ENCODE peak calls at places on chromosomes 11 and 22, in six cellular contexts. R is A549; T is left ventricle myocardium inferior; Z is Panc1; N is neural progenitor cell; M is CD4-positive, alpha-beta T cell. W is an unnamed sample.

GRCh38 chr22:48490513-48491411 is 1336.9 kb downstream of the BRD1 start:
- DNase-seq in R (peak), T (no peak), M (no peak), N (peak), Z (no peak), W (no peak)

GRCh38 chr11:127247261-127247660 is 246.7 kb upstream of the KIRREL3 start:
- DNase-seq in N (peak), T (no peak), M (no peak), R (no peak), Z (no peak), W (no peak)

GRCh38 chr22:36329217-36330078 is 58.3 kb downstream of the MYH9 start:
- DNase-seq in Z (no peak), M (peak), N (peak), R (peak), T (peak), W (peak)

GRCh38 chr22:38416621-38417251 is 38.3 kb downstream of the KCNJ4 start:
- DNase-seq in Z (no peak), M (no peak), R (no peak), T (no peak), N (no peak), W (no peak)

GRCh38 chr11:3905080-3905953 is 49.9 kb downstream of the STIM1 start:
- DNase-seq in T (no peak), N (peak), Z (no peak), R (peak), M (peak), W (peak)

GRCh38 chr22:25602924-25603323 is 38.4 kb downstream of the GRK3 start:
- DNase-seq in R (no peak), T (no peak), Z (no peak), N (no peak), M (no peak), W (no peak)

GRCh38 chr11:128294001-128294684 is 293.2 kb downstream of the ETS1 start:
- DNase-seq in T (no peak), M (no peak), Z (no peak), N (no peak), R (no peak), W (no peak)

GRCh38 chr11:78214331-78215194 is 25.8 kb downstream of the USP35 start:
- DNase-seq in R (no peak), Z (no peak), T (peak), M (no peak), N (no peak), W (no peak)

GRCh38 chr22:46651316-46651715 is 31.1 kb downstream of the GRAMD4 start:
- DNase-seq in M (no peak), R (no peak), Z (no peak), T (no peak), N (no peak), W (no peak)

GRCh38 chr11:125429174-125429707 is 66.8 kb downstream of the FEZ1 start:
- DNase-seq in Z (no peak), N (peak), R (peak), M (no peak), T (peak), W (no peak)

GRCh38 chr11:33344611-33345010 is 87.4 kb downstream of the HIPK3 start:
- DNase-seq in T (no peak), M (no peak), Z (no peak), R (peak), N (no peak), W (no peak)

GRCh38 chr11:69654660-69655478 is 13.9 kb downstream of the CCND1 start:
- DNase-seq in M (no peak), R (peak), Z (no peak), T (no peak), N (no peak), W (no peak)

GRCh38 chr11:12180257-12181205 is 70.1 kb downstream of the MICAL2 start:
- DNase-seq in T (no peak), M (no peak), Z (no peak), N (no peak), R (no peak), W (no peak)

GRCh38 chr11:68932358-68932757 is 28.7 kb downstream of the IGHMBP2 start:
- DNase-seq in R (no peak), Z (no peak), M (no peak), T (no peak), N (no peak), W (no peak)

GRCh38 chr11:58905141-58905715 is 34.1 kb upstream of the GLYATL1 start:
- DNase-seq in M (no peak), N (peak), R (no peak), Z (no peak), T (peak), W (no peak)

GRCh38 chr11:16052750-16053149 is 303.6 kb downstream of the SOX6 start:
- DNase-seq in N (no peak), R (no peak), Z (no peak), M (no peak), T (no peak), W (no peak)

GRCh38 chr22:22662095-22662494 is 17.7 kb downstream of the GGTLC2 start:
- DNase-seq in T (no peak), N (no peak), Z (no peak), R (no peak), M (no peak), W (no peak)

GRCh38 chr11:124465368-124465767 is 19.9 kb upstream of the OR8B8 start:
- DNase-seq in N (no peak), Z (no peak), M (no peak), R (no peak), T (no peak), W (no peak)

GRCh38 chr11:61141601-61142028 is 19.6 kb downstream of the VPS37C start:
- DNase-seq in R (no peak), N (no peak), Z (no peak), T (no peak), M (no peak), W (no peak)

GRCh38 chr11:76579047-76579751 is 91.3 kb downstream of the LRRC32 start:
- DNase-seq in R (no peak), N (peak), T (peak), Z (no peak), M (no peak), W (no peak)
- TF ChIP-seq CTCF in R (no peak), N (peak), T (peak), Z (no peak), M (no peak), W (peak)

GRCh38 chr11:45771942-45772522 is 32.9 kb upstream of the SLC35C1 start:
- DNase-seq in N (peak), M (peak), T (peak), R (peak), Z (peak), W (no peak)
- TF ChIP-seq CTCF in N (peak), M (peak), T (peak), R (peak), Z (peak), W (peak)

DNA sequence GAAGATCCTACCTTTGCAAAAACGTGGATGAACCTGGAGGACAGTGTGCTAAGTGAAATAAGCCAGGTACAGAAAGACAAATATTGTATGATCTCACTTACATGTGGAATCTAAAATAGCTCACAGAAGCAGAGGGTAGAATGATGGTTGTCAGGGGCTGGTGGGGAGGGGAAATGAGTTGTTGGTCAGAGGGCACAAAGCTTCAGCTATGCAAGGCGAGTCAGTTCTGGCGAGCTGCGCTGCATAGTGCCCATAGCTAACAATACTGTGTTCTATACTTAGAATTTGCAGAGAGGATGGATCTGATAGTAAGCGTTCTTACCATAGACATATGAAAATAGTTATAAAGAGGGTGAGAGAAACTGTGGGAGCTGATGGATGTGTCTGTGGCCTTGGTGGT is 32.3 kb downstream of the GRIK4 start:
- DNase-seq in N (no peak), T (no peak), M (no peak), Z (no peak), R (no peak), W (no peak)
- TF ChIP-seq CTCF in N (no peak), T (no peak), M (no peak), Z (no peak), R (no peak), W (no peak)

GRCh38 chr11:117097567-117098268 is 510 bp downstream of the SIK3 start:
- DNase-seq in Z (no peak), T (peak), N (peak), M (peak), R (no peak), W (no peak)

GRCh38 chr11:117096973-117097566 is 1.2 kb downstream of the SIK3 start:
- DNase-seq in R (no peak), M (no peak), Z (no peak), N (no peak), T (no peak), W (no peak)

GRCh38 chr11:117096140-117096972 is 1.9 kb downstream of the SIK3 start:
- DNase-seq in R (peak), M (peak), T (no peak), N (peak), Z (no peak), W (no peak)

GRCh38 chr11:117099681-117100080 is 1.5 kb upstream of the SIK3 start:
- DNase-seq in Z (no peak), N (peak), T (no peak), R (no peak), M (no peak), W (no peak)

DNA sequence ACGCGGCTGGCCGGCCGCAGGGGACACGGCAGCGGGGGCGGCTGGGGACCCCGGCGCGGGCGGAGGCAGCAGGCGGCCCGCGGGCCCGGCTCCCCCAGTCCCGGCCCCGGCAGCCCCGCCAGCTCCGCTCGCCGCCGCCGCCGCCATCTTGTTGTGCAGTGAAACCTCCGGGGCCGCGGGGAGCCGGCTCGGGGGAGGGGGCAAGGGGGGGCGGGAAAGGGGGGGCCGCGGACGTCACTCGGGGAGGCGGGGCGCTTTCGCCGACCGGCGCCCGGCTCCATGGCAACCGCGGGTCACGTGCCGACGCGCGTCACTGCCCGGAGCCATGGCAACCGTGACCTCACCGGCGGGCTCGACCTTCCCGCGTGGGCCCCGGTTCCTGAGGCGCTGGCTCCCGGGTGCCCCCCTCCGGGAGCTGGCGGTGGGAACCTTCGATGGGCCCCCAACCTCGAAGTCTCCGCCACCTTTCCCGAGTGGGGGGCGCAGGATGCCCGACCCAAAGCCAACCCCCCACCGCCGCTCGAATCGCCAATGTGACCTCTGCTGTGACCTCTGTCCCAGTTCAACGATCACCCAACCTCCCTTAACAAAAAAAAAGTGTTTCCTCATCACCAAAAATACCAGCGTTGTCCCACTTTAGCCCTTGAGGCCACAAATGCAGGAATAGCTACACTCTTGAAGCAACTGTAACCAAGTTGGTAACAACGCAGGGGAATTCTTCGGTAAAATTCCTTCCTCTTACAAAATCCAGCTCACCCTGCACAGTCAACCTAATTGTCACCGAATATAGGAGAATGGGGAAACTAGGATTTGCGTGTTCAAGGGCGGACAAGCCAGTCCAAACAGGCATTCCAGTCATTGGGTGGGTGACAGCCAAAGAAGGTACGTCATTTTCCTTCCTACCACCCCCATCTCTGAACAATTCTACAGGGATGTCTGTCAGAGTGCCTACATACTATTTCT is at the start of gene SIK3:
- DNase-seq in R (peak), M (peak), T (peak), N (peak), Z (peak), W (peak)
- TF ChIP-seq CTCF in R (no peak), M (peak), T (no peak), N (peak), Z (peak), W (peak)

GRCh38 chr11:17561111-17561415 is 14.0 kb downstream of the OTOG start:
- DNase-seq in N (no peak), Z (no peak), T (no peak), R (no peak), M (no peak), W (no peak)

GRCh38 chr11:17561466-17562001 is 14.5 kb downstream of the OTOG start:
- DNase-seq in R (no peak), N (no peak), T (no peak), Z (no peak), M (no peak), W (no peak)

GRCh38 chr11:17563248-17563647 is 16.2 kb downstream of the OTOG start:
- DNase-seq in M (no peak), T (no peak), Z (no peak), R (peak), N (peak), W (no peak)

GRCh38 chr11:17563961-17564686 is 17.1 kb downstream of the OTOG start:
- DNase-seq in T (no peak), Z (no peak), N (no peak), M (no peak), R (no peak), W (no peak)

GRCh38 chr11:17564687-17565042 is 17.6 kb downstream of the OTOG start:
- DNase-seq in T (no peak), M (no peak), Z (no peak), N (peak), R (peak), W (no peak)
- TF ChIP-seq CTCF in T (no peak), M (no peak), Z (peak), N (peak), R (peak), W (peak)

DNA sequence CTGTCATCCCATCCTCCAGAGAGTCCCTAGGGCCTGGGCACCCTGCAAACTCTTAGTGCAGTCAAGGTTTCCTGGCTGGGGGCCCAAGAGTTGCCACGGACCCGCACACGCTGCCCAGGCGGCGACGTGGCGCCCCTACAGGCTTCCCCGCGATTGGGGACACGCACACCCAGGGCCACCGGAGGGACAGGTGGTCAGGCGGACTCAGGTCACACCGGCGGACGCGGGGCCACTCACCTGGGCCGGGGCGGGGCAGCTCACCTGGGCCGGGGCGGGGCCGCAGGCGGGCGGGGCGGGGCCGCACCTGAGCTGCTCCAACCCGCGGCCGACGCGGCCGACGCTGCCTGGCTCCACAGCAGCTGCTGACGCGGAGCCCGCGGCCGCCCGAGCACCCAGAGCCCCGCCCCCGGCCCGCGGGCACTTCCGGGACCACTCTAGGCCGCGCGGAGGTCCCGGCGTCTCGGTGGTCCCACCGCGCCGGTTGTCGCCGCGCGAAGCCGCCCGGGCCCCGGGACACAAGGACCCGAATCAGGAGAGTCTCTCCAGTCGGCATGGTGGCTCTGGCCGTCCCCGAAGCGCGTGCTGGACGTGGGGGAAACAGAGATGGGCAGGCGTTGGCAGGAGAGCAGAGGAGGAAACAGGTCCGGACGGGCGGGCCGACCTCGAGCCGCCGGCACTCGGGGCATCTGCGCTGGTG is at the start of gene ZNF70:
- DNase-seq in T (peak), R (peak), N (peak), M (peak), Z (no peak), W (no peak)
- TF ChIP-seq CTCF in T (peak), R (peak), N (peak), M (no peak), Z (no peak), W (peak)

GRCh38 chr11:114986365-114986764 is 308.0 kb downstream of the NXPE2 start:
- DNase-seq in R (no peak), N (no peak), M (no peak), Z (no peak), T (no peak), W (no peak)

GRCh38 chr11:114989536-114989935 is 311.2 kb downstream of the NXPE2 start:
- DNase-seq in N (no peak), Z (no peak), T (no peak), M (no peak), R (no peak), W (no peak)

GRCh38 chr11:114987171-114987760 is 308.9 kb downstream of the NXPE2 start:
- DNase-seq in M (no peak), Z (no peak), N (peak), T (no peak), R (no peak), W (no peak)

GRCh38 chr11:114984611-114985163 is 306.4 kb downstream of the NXPE2 start:
- DNase-seq in R (no peak), Z (no peak), T (no peak), M (no peak), N (no peak), W (no peak)

DNA sequence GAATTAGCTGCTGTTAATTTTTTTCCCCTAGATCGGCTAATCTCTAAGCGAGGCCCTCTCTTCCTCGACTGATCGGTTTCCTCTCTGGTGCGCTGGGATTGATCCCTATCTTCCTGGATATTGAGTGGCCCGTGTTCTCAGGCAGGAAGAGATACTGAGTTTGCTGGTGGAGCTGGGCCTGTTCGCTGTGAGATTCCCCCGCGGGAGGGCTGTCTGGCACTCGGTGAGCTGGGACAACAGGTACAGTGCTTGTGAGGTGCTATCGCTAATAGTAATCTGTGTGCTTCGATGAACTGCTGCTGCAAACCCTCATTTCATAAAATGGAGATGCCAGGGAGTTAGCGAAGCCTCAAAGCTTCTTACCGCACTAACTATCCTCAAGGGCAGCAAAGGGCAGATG is 310.3 kb downstream of the NXPE2 start:
- DNase-seq in M (no peak), R (no peak), N (no peak), Z (no peak), T (no peak), W (no peak)
- TF ChIP-seq CTCF in M (no peak), R (no peak), N (no peak), Z (no peak), T (no peak), W (no peak)

GRCh38 chr22:17097701-17098100 is 12.9 kb downstream of the IL17RA start:
- DNase-seq in N (no peak), M (no peak), Z (no peak), R (no peak), T (no peak), W (no peak)

GRCh38 chr22:17096095-17096494 is 11.3 kb downstream of the IL17RA start:
- DNase-seq in M (no peak), R (no peak), T (no peak), Z (no peak), N (no peak), W (no peak)

GRCh38 chr22:17097062-17097461 is 12.3 kb downstream of the IL17RA start:
- DNase-seq in M (no peak), R (no peak), N (no peak), T (no peak), Z (no peak), W (no peak)

GRCh38 chr22:17093081-17093480 is 8.3 kb downstream of the IL17RA start:
- DNase-seq in N (no peak), R (no peak), M (no peak), Z (no peak), T (no peak), W (no peak)

DNA sequence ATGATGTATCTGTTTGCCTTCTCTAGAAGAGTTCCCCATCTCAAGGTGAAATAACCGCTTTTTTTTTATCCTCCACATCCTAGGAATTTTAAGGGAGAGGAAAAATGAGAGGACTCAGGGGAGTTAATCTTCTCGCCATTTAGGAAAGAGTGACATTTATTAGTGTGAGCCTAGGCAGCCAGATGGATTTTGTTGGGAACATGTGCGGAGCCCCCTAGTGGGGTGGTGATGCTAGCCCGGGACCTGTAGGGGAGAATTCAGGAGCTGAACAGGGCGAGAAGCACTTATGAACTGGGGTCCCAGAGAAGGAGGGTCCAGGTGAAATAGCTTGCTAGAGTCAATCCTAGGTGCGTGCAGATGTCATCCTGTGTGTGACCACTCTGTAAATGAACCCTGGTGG is 10.7 kb downstream of the IL17RA start:
- DNase-seq in Z (no peak), N (peak), T (no peak), M (no peak), R (no peak), W (no peak)
- TF ChIP-seq CTCF in Z (peak), N (peak), T (peak), M (no peak), R (no peak), W (peak)

GRCh38 chr11:1482581-1483444 is 3.8 kb downstream of the MOB2 start:
- DNase-seq in T (peak), Z (no peak), R (no peak), M (no peak), N (no peak), W (no peak)
- TF ChIP-seq CTCF in T (no peak), Z (no peak), R (no peak), M (no peak), N (peak), W (no peak)

W was measured in epithelial cell of proximal tubule.